ENCODE peak calls at places on chromosomes 1 and 21, in five cellular contexts. One of them, this sample, is unnamed.

GRCh38 chr1:28773105-28773504 is 36.4 kb downstream of the YTHDF2 start:
- DNase-seq in H1: no peak
- DNase-seq in IMR-90: no peak
- DNase-seq in neuronal stem cell: no peak
- DNase-seq in H9: no peak
- DNase-seq in this sample: no peak

GRCh38 chr21:44085491-44086321 is 21.5 kb upstream of the PWP2 start:
- DNase-seq in H1: no peak
- DNase-seq in IMR-90: no peak
- DNase-seq in neuronal stem cell: no peak
- DNase-seq in H9: no peak
- DNase-seq in this sample: no peak

GRCh38 chr1:62062087-62062486 is 132.6 kb upstream of the L1TD1 start:
- DNase-seq in H1: no peak
- DNase-seq in IMR-90: no peak
- DNase-seq in neuronal stem cell: no peak
- DNase-seq in H9: no peak
- DNase-seq in this sample: no peak

GRCh38 chr21:35136586-35137254 is 87.6 kb upstream of the RUNX1 start:
- DNase-seq in H1: no peak
- DNase-seq in IMR-90: peak
- DNase-seq in neuronal stem cell: no peak
- DNase-seq in H9: no peak
- DNase-seq in this sample: peak

GRCh38 chr1:59500970-59501742 is 204.3 kb downstream of the FGGY start:
- DNase-seq in H1: no peak
- DNase-seq in IMR-90: no peak
- DNase-seq in neuronal stem cell: no peak
- DNase-seq in H9: no peak
- DNase-seq in this sample: no peak

GRCh38 chr1:93579891-93580290 is 101.7 kb downstream of the BCAR3 start:
- DNase-seq in H1: no peak
- DNase-seq in IMR-90: peak
- DNase-seq in neuronal stem cell: no peak
- DNase-seq in H9: no peak
- DNase-seq in this sample: peak

GRCh38 chr1:99086057-99086456 is 81.4 kb upstream of the PLPPR5 start:
- DNase-seq in H1: no peak
- DNase-seq in IMR-90: no peak
- DNase-seq in neuronal stem cell: no peak
- DNase-seq in H9: no peak
- DNase-seq in this sample: no peak

GRCh38 chr1:27342778-27343638 is 1.2 kb downstream of the SYTL1 start:
- DNase-seq in H1: no peak
- DNase-seq in IMR-90: no peak
- DNase-seq in neuronal stem cell: no peak
- DNase-seq in H9: peak
- DNase-seq in this sample: no peak

GRCh38 chr1:16296643-16297042 is 55.6 kb downstream of the FBXO42 start:
- DNase-seq in H1: no peak
- DNase-seq in IMR-90: no peak
- DNase-seq in neuronal stem cell: no peak
- DNase-seq in H9: no peak
- DNase-seq in this sample: no peak

GRCh38 chr1:53938136-53938830 is 7.2 kb downstream of the IFT25 start:
- DNase-seq in H1: no peak
- DNase-seq in IMR-90: peak
- DNase-seq in neuronal stem cell: no peak
- DNase-seq in H9: no peak
- DNase-seq in this sample: no peak

GRCh38 chr21:22120616-22121266 is 1122.5 kb downstream of the NCAM2 start:
- DNase-seq in H1: peak
- DNase-seq in IMR-90: no peak
- DNase-seq in neuronal stem cell: no peak
- DNase-seq in H9: peak
- DNase-seq in this sample: peak

GRCh38 chr1:115771847-115772457 is 3.4 kb upstream of the CASQ2 start:
- DNase-seq in H1: peak
- DNase-seq in IMR-90: peak
- DNase-seq in neuronal stem cell: peak
- DNase-seq in H9: peak
- DNase-seq in this sample: peak

GRCh38 chr1:196295766-196296165 is 312.5 kb downstream of the KCNT2 start:
- DNase-seq in H1: no peak
- DNase-seq in IMR-90: peak
- DNase-seq in neuronal stem cell: no peak
- DNase-seq in H9: no peak
- DNase-seq in this sample: no peak

GRCh38 chr1:184854456-184855180 is 100.0 kb upstream of the EDEM3 start:
- DNase-seq in H1: no peak
- DNase-seq in IMR-90: peak
- DNase-seq in neuronal stem cell: no peak
- DNase-seq in H9: no peak
- DNase-seq in this sample: no peak

GRCh38 chr1:89695847-89696246 is 62.9 kb downstream of the LRRC8C start:
- DNase-seq in H1: no peak
- DNase-seq in IMR-90: no peak
- DNase-seq in neuronal stem cell: no peak
- DNase-seq in H9: no peak
- DNase-seq in this sample: no peak

GRCh38 chr1:97379387-97380075 is 541.3 kb downstream of the DPYD start:
- DNase-seq in H1: no peak
- DNase-seq in IMR-90: peak
- DNase-seq in neuronal stem cell: no peak
- DNase-seq in H9: no peak
- DNase-seq in this sample: no peak

GRCh38 chr1:41447995-41448770 is 36.3 kb downstream of the EDN2 start:
- DNase-seq in H1: no peak
- DNase-seq in IMR-90: no peak
- DNase-seq in neuronal stem cell: no peak
- DNase-seq in H9: no peak
- DNase-seq in this sample: peak

GRCh38 chr1:121546830-121547680 is 362.3 kb downstream of the SRGAP2C start:
- DNase-seq in H1: no peak
- DNase-seq in IMR-90: no peak
- DNase-seq in neuronal stem cell: no peak
- DNase-seq in H9: no peak
- DNase-seq in this sample: no peak

GRCh38 chr1:228882785-228883450 is 147.6 kb downstream of the RHOU start:
- DNase-seq in H1: no peak
- DNase-seq in IMR-90: no peak
- DNase-seq in neuronal stem cell: no peak
- DNase-seq in H9: no peak
- DNase-seq in this sample: no peak

GRCh38 chr1:155263067-155263466 is 907 bp upstream of the SCAMP3 start:
- DNase-seq in H1: no peak
- DNase-seq in IMR-90: no peak
- DNase-seq in neuronal stem cell: no peak
- DNase-seq in H9: no peak
- DNase-seq in this sample: no peak

GRCh38 chr1:155267373-155267772 is 5.2 kb upstream of the SCAMP3 start:
- DNase-seq in H1: no peak
- DNase-seq in IMR-90: no peak
- DNase-seq in neuronal stem cell: no peak
- DNase-seq in H9: no peak
- DNase-seq in this sample: no peak

GRCh38 chr1:155261401-155261887 is 716 bp downstream of the SCAMP3 start:
- DNase-seq in H1: no peak
- DNase-seq in IMR-90: peak
- DNase-seq in neuronal stem cell: no peak
- DNase-seq in H9: no peak
- DNase-seq in this sample: no peak

GRCh38 chr1:155260276-155260675 is 1.9 kb downstream of the SCAMP3 start:
- DNase-seq in H1: no peak
- DNase-seq in IMR-90: no peak
- DNase-seq in neuronal stem cell: no peak
- DNase-seq in H9: no peak
- DNase-seq in this sample: no peak

DNA sequence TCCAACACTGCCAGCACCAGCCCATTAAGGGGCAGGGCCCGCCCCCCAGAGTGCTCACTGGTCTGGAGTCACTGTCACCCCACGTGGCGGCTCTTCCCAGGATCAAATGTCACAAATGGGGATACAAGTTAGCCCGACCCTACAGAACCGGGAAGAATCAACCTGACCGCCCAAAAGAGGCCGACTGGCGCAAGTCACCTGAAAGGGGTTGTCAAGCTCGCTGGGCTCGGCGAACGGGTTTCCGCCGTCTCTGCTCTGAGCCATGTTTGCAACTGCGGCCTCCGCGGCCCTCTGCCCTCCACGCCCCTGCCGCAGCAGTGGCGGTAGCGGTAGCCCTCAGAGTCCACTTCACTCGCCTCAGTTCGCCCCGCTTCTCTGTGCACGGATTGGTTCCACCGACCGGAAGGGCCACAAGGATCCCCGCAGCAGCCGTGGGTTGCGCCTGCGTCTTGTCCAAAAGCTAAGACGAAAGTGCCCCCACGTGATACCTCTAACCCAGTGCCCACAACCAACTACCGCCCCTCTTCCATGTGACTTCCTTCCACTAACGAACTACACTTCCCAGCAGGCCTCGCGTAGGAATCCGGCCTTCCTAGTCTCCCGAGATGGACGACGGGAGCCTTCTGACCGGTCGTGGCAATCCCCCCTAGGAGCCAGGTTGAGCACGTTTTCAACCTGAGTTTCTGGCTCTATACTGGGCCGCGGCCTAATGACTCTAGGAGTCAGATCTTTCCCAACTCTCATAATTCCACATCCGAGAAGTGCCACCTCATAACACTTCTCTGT is at the start of gene SCAMP3:
- DNase-seq in H1: peak
- DNase-seq in IMR-90: peak
- DNase-seq in neuronal stem cell: peak
- DNase-seq in H9: peak
- DNase-seq in this sample: peak
- H3K23ac ChIP-seq in H1: no peak
- H3K23ac ChIP-seq in IMR-90: peak
- H3K23ac ChIP-seq in neuronal stem cell: peak
- H3K23ac ChIP-seq in H9: no peak
- H3K23ac ChIP-seq in this sample: no peak

DNA sequence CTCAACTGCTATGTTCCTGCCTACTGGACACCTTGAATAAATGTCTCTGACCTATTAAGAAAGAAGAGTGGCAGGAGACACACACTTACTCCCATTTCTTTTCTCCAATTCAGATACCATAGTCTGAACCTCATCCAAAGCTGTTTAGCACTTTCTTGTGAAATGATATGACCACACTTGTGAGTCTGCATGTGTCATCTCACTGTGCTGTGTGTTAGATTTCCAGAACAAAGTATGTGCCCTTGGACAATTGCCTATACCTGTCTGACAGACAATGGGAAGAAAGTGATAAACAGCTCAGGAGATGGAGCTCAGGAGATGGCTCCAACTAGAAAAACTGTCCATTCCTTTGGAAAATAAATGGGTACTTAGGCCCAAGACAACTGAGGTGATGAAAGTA is 48.4 kb downstream of the USP48 start:
- DNase-seq in H1: no peak
- DNase-seq in IMR-90: peak
- DNase-seq in neuronal stem cell: no peak
- DNase-seq in H9: no peak
- DNase-seq in this sample: no peak
- H3K23ac ChIP-seq in H1: no peak
- H3K23ac ChIP-seq in IMR-90: no peak
- H3K23ac ChIP-seq in neuronal stem cell: no peak
- H3K23ac ChIP-seq in H9: no peak
- H3K23ac ChIP-seq in this sample: no peak

GRCh38 chr21:33124879-33125278 is 54.9 kb downstream of the OLIG1 start:
- DNase-seq in H1: no peak
- DNase-seq in IMR-90: no peak
- DNase-seq in neuronal stem cell: no peak
- DNase-seq in H9: no peak
- DNase-seq in this sample: no peak

GRCh38 chr21:33125981-33126380 is 56.0 kb downstream of the OLIG1 start:
- DNase-seq in H1: no peak
- DNase-seq in IMR-90: no peak
- DNase-seq in neuronal stem cell: no peak
- DNase-seq in H9: no peak
- DNase-seq in this sample: no peak

GRCh38 chr21:33128538-33128937 is 58.6 kb downstream of the OLIG1 start:
- DNase-seq in H1: no peak
- DNase-seq in IMR-90: no peak
- DNase-seq in neuronal stem cell: no peak
- DNase-seq in H9: no peak
- DNase-seq in this sample: no peak

GRCh38 chr21:33126569-33126968 is 56.6 kb downstream of the OLIG1 start:
- DNase-seq in H1: no peak
- DNase-seq in IMR-90: no peak
- DNase-seq in neuronal stem cell: no peak
- DNase-seq in H9: no peak
- DNase-seq in this sample: no peak

DNA sequence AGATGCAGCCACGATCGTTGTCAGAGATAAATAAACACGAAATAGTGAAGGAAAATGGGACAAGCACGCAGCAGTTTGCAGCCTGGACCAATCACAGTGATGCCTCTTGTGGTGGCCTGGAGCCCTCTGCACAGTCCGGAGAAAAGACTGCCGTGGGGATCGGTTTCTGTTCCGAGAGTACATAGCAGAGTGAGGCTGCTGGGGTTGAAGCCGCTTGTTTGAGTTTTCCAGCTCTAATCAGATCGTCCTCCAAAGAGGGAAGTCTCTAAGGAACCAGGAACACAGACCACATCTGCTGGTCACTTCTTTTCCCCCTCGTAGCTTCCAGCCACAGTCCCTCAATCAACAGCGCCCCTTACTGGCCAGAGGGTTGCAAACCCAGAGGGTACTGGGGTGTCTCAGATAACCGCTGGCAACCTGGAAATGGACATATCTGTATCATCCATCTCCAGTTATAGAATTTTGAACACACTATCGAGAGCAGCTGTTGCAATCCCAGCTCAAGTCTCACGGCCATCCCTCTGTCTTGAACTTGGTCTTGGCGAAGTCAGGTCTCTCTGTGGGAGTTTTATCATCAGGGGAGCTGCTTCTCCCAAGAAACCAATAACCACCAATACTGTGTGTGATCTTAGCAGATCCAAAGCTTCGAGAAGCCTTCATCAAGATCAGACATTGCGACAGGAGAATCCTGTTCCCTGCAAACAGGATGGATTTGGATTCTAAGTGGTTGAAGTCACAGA is 57.4 kb downstream of the OLIG1 start:
- DNase-seq in H1: no peak
- DNase-seq in IMR-90: peak
- DNase-seq in neuronal stem cell: peak
- DNase-seq in H9: peak
- DNase-seq in this sample: peak
- H3K23ac ChIP-seq in H1: no peak
- H3K23ac ChIP-seq in IMR-90: no peak
- H3K23ac ChIP-seq in neuronal stem cell: no peak
- H3K23ac ChIP-seq in H9: no peak
- H3K23ac ChIP-seq in this sample: no peak

DNA sequence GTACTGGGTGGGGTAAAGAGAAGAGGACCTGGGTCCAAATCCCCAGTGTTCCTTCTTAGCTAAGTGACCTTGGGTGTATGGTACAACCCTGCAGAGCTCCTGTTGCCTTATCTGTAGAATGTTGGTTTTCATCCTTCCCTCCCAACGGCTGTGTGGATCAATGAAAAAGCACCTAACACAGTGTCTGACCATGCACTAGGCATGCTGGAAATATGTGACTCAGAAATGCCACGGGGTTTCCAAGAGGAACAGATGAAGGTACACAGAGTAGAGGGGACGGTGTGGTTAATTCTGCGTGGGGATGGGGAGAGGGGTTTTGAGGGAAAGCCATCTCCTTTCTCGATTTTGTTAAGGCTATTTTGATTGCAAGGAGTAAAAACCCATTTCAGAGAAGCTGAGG is 8.6 kb downstream of the NIPAL3 start:
- DNase-seq in H1: no peak
- DNase-seq in IMR-90: no peak
- DNase-seq in neuronal stem cell: no peak
- DNase-seq in H9: no peak
- DNase-seq in this sample: no peak
- H3K23ac ChIP-seq in H1: no peak
- H3K23ac ChIP-seq in IMR-90: no peak
- H3K23ac ChIP-seq in neuronal stem cell: no peak
- H3K23ac ChIP-seq in H9: no peak
- H3K23ac ChIP-seq in this sample: no peak

This sample was measured in mesendoderm.